ENCODE peak calls at places on chromosomes 13 and 19, in seven cellular contexts. H, S, Y, K, L, D and E are unnamed samples.

GRCh38 chr19:54518844-54519243 is 16.2 kb downstream of the LAIR2 start:
- DNase-seq in H (no peak), S (no peak), Y (no peak), K (peak), L (no peak), D (no peak), E (no peak)

GRCh38 chr19:17951151-17952040 is 15.5 kb upstream of the KCNN1 start:
- DNase-seq in H (no peak), S (no peak), Y (no peak), K (no peak), L (no peak), D (no peak), E (no peak)

GRCh38 chr13:36778083-36778671 is 40.8 kb upstream of the RFXAP start:
- DNase-seq in H (no peak), S (no peak), Y (no peak), K (no peak), L (no peak), D (no peak), E (no peak)

GRCh38 chr13:98173431-98173921 is 3.6 kb downstream of the RNF113B start:
- DNase-seq in H (peak), S (no peak), Y (no peak), K (no peak), L (no peak), D (no peak), E (no peak)

GRCh38 chr19:17419154-17419490 is 725 bp upstream of the MVB12A start:
- DNase-seq in H (no peak), S (no peak), Y (no peak), K (no peak), L (no peak), D (no peak), E (no peak)

GRCh38 chr19:30307191-30307974 is 64.8 kb upstream of the ZNF536 start:
- DNase-seq in H (no peak), S (no peak), Y (no peak), K (no peak), L (no peak), D (no peak), E (no peak)

GRCh38 chr13:42996584-42996983 is 4.5 kb upstream of the EPSTI1 start:
- DNase-seq in H (no peak), S (no peak), Y (no peak), K (no peak), L (no peak), D (no peak), E (no peak)

GRCh38 chr19:53865918-53866696 is 1.6 kb upstream of the MYADM start:
- DNase-seq in H (peak), S (peak), Y (peak), K (no peak), L (no peak), D (peak), E (peak)

GRCh38 chr19:4018140-4018613 is 10.6 kb downstream of the PIAS4 start:
- DNase-seq in H (no peak), S (no peak), Y (no peak), K (no peak), L (no peak), D (no peak), E (no peak)

GRCh38 chr19:35090160-35090794 is 25.3 kb upstream of the FXYD3 start:
- DNase-seq in H (peak), S (no peak), Y (peak), K (peak), L (peak), D (no peak), E (peak)